ENCODE peak calls at places on chromosomes 12 and 14, in seven cellular contexts. A is stimulated activated CD8-positive, alpha-beta memory T cell treated with anti-CD3 and anti-CD28 coated beads, Interleukin-15, amount 100 ng/mL, for 1 hour; Z is GM23248; F is AML-193; I is neural crest cell; R is head of caudate nucleus; T is MCF 10A. Q is an unnamed sample.

GRCh38 chr14:91138511-91139359 is 24.9 kb downstream of the DGLUCY start:
- DNase-seq in A (no peak), Z (peak), F (peak), I (no peak), R (no peak), T (peak), Q (no peak)

GRCh38 chr12:98002887-98003493 is 512.4 kb upstream of the TMPO start:
- DNase-seq in A (no peak), Z (peak), F (peak), I (peak), R (peak), T (peak), Q (no peak)

GRCh38 chr12:123942911-123943648 is 29.6 kb downstream of the CCDC92 start:
- DNase-seq in A (no peak), Z (no peak), F (no peak), I (no peak), R (no peak), T (no peak), Q (no peak)

GRCh38 chr12:109764123-109764522 is 50.5 kb downstream of the FAM222A start:
- DNase-seq in A (no peak), Z (no peak), F (no peak), I (no peak), R (no peak), T (no peak), Q (no peak)

GRCh38 chr12:70180140-70180539 is 63.1 kb upstream of the CNOT2 start:
- DNase-seq in A (no peak), Z (no peak), F (no peak), I (no peak), R (peak), T (no peak), Q (no peak)

GRCh38 chr12:101875112-101875961 is 2.0 kb upstream of the DRAM1 start:
- DNase-seq in A (no peak), Z (peak), F (no peak), I (no peak), R (no peak), T (no peak), Q (no peak)

GRCh38 chr12:42868291-42868690 is 278.7 kb upstream of the PRICKLE1 start:
- DNase-seq in A (no peak), Z (no peak), F (no peak), I (no peak), R (no peak), T (no peak), Q (no peak)

GRCh38 chr12:51056242-51056641 is 8.1 kb downstream of the LETMD1 start:
- DNase-seq in A (no peak), Z (peak), F (peak), I (no peak), R (no peak), T (peak), Q (no peak)

GRCh38 chr12:100399095-100399494 is 42.2 kb downstream of the SLC17A8 start:
- DNase-seq in A (no peak), Z (no peak), F (no peak), I (no peak), R (no peak), T (no peak), Q (no peak)

GRCh38 chr12:131121705-131122405 is 168.1 kb downstream of the ADGRD1 start:
- DNase-seq in A (no peak), Z (no peak), F (peak), I (no peak), R (no peak), T (no peak), Q (no peak)

GRCh38 chr14:37241206-37241605 is 43.5 kb downstream of the MIPOL1 start:
- DNase-seq in A (no peak), Z (no peak), F (no peak), I (no peak), R (no peak), T (no peak), Q (no peak)

GRCh38 chr12:990308-990648 is 745 bp upstream of the ERC1 start:
- DNase-seq in A (peak), Z (peak), F (peak), I (no peak), R (peak), T (peak), Q (no peak)

GRCh38 chr12:58888131-58888783 is 32.0 kb downstream of the LRIG3 start:
- DNase-seq in A (no peak), Z (peak), F (no peak), I (no peak), R (peak), T (peak), Q (peak)

GRCh38 chr12:87667378-87667777 is 361.8 kb downstream of the C12orf50 start:
- DNase-seq in A (no peak), Z (peak), F (no peak), I (no peak), R (no peak), T (peak), Q (no peak)